ENCODE peak calls at places on chromosomes 1 and 21, in five cellular contexts. E, S, Z, O and D are unnamed samples.

GRCh38 chr1:8396083-8396911 is 78.4 kb downstream of the SLC45A1 start:
- DNase-seq in E (no peak), S (no peak), Z (no peak), O (no peak), D (no peak)

GRCh38 chr1:226640288-226640687 is 91.7 kb downstream of the STUM start:
- DNase-seq in E (no peak), S (no peak), Z (no peak), O (no peak), D (no peak)

GRCh38 chr1:63366915-63367217 is 561 bp upstream of the ALG6 start:
- DNase-seq in E (no peak), S (no peak), Z (no peak), O (no peak), D (no peak)

GRCh38 chr1:185317886-185318310 is 855 bp upstream of the IVNS1ABP start:
- DNase-seq in E (no peak), S (peak), Z (peak), O (peak), D (peak)

GRCh38 chr1:223720987-223721591 is 8.8 kb downstream of the CAPN2 start:
- DNase-seq in E (no peak), S (no peak), Z (no peak), O (no peak), D (no peak)

GRCh38 chr1:153525088-153525713 is 10.6 kb downstream of the S100A6 start:
- DNase-seq in E (no peak), S (no peak), Z (no peak), O (no peak), D (no peak)

GRCh38 chr1:2640626-2641025 is 7.8 kb upstream of the MMEL1 start:
- DNase-seq in E (no peak), S (no peak), Z (no peak), O (no peak), D (no peak)

GRCh38 chr1:2195785-2196184 is 1.2 kb upstream of the FAAP20 start:
- DNase-seq in E (no peak), S (no peak), Z (no peak), O (no peak), D (no peak)

GRCh38 chr1:198350456-198350855 is 190.0 kb downstream of the ATP6V1G3 start:
- DNase-seq in E (no peak), S (no peak), Z (no peak), O (no peak), D (no peak)

GRCh38 chr1:246450485-246451251 is 56.4 kb downstream of the SMYD3 start:
- DNase-seq in E (no peak), S (no peak), Z (no peak), O (peak), D (no peak)

GRCh38 chr1:188089015-188089414 is 1260.3 kb downstream of the PLA2G4A start:
- DNase-seq in E (no peak), S (no peak), Z (no peak), O (no peak), D (no peak)

GRCh38 chr1:65002508-65003315 is 36.4 kb upstream of the JAK1 start:
- DNase-seq in E (peak), S (peak), Z (no peak), O (no peak), D (peak)

GRCh38 chr1:68814067-68814466 is 317.2 kb upstream of the DEPDC1 start:
- DNase-seq in E (no peak), S (no peak), Z (no peak), O (no peak), D (no peak)

GRCh38 chr21:45033791-45034555 is 40.4 kb upstream of the ADARB1 start:
- DNase-seq in E (no peak), S (no peak), Z (no peak), O (no peak), D (no peak)

GRCh38 chr1:207004931-207005830 is 27.4 kb downstream of the C1orf116 start:
- DNase-seq in E (peak), S (no peak), Z (peak), O (peak), D (no peak)

GRCh38 chr1:230899845-230900251 is 31.5 kb upstream of the C1orf198 start:
- DNase-seq in E (no peak), S (no peak), Z (no peak), O (no peak), D (no peak)

GRCh38 chr1:30727796-30728195 is 4.4 kb upstream of the MATN1 start:
- DNase-seq in E (no peak), S (no peak), Z (no peak), O (peak), D (no peak)

GRCh38 chr1:227445746-227446145 is 117.6 kb upstream of the ZNF678 start:
- DNase-seq in E (no peak), S (no peak), Z (no peak), O (no peak), D (no peak)

GRCh38 chr1:152972196-152972886 is 1.9 kb downstream of the SPRR4 start:
- DNase-seq in E (peak), S (no peak), Z (no peak), O (no peak), D (no peak)

GRCh38 chr21:45574081-45574501 is 31.9 kb upstream of the SLC19A1 start:
- DNase-seq in E (no peak), S (no peak), Z (no peak), O (no peak), D (no peak)

GRCh38 chr1:15968172-15968571 is 7.7 kb downstream of the ZBTB17 start:
- DNase-seq in E (no peak), S (no peak), Z (no peak), O (no peak), D (no peak)

GRCh38 chr1:18955442-18956188 is 861 bp downstream of the IFFO2 start:
- DNase-seq in E (peak), S (peak), Z (no peak), O (peak), D (no peak)

GRCh38 chr1:84406209-84406917 is 8.1 kb downstream of the DNASE2B start:
- DNase-seq in E (no peak), S (no peak), Z (no peak), O (peak), D (no peak)

GRCh38 chr21:45543710-45544448 is 1.6 kb upstream of the SLC19A1 start:
- DNase-seq in E (peak), S (no peak), Z (no peak), O (no peak), D (peak)

GRCh38 chr1:31739281-31739853 is 24.8 kb downstream of the ADGRB2 start:
- DNase-seq in E (peak), S (no peak), Z (no peak), O (no peak), D (no peak)

GRCh38 chr21:31456201-31456600 is 112.1 kb upstream of the TIAM1 start:
- DNase-seq in E (no peak), S (no peak), Z (no peak), O (no peak), D (no peak)

GRCh38 chr1:83882906-83883305 is 116.0 kb downstream of the TTLL7 start:
- DNase-seq in E (no peak), S (no peak), Z (no peak), O (peak), D (no peak)

GRCh38 chr21:15084668-15085067 is 19.9 kb upstream of the NRIP1 start:
- DNase-seq in E (no peak), S (no peak), Z (no peak), O (no peak), D (no peak)

GRCh38 chr1:162373541-162374375 is 2.9 kb downstream of the SPATA46 start:
- DNase-seq in E (no peak), S (no peak), Z (no peak), O (peak), D (no peak)

GRCh38 chr1:206685256-206685748 is 597 bp downstream of the MAPKAPK2 start:
- DNase-seq in E (no peak), S (peak), Z (no peak), O (peak), D (peak)

GRCh38 chr1:113072141-113072756 is 749 bp upstream of the LRIG2 start:
- DNase-seq in E (no peak), S (no peak), Z (no peak), O (peak), D (no peak)

GRCh38 chr1:167223144-167224103 is 2.7 kb downstream of the POU2F1 start:
- DNase-seq in E (no peak), S (no peak), Z (no peak), O (peak), D (no peak)

GRCh38 chr21:28540514-28540913 is 452.2 kb downstream of the LTN1 start:
- DNase-seq in E (no peak), S (no peak), Z (no peak), O (no peak), D (no peak)

GRCh38 chr1:1148569-1148968 is 25.1 kb upstream of the TTLL10 start:
- DNase-seq in E (no peak), S (no peak), Z (no peak), O (no peak), D (no peak)

GRCh38 chr1:1149416-1149815 is 24.3 kb upstream of the TTLL10 start:
- DNase-seq in E (no peak), S (no peak), Z (no peak), O (no peak), D (no peak)

GRCh38 chr1:1146596-1146995 is 27.1 kb upstream of the TTLL10 start:
- DNase-seq in E (no peak), S (no peak), Z (no peak), O (no peak), D (no peak)

GRCh38 chr1:1146026-1146425 is 27.7 kb upstream of the TTLL10 start:
- DNase-seq in E (no peak), S (no peak), Z (no peak), O (no peak), D (no peak)

DNA sequence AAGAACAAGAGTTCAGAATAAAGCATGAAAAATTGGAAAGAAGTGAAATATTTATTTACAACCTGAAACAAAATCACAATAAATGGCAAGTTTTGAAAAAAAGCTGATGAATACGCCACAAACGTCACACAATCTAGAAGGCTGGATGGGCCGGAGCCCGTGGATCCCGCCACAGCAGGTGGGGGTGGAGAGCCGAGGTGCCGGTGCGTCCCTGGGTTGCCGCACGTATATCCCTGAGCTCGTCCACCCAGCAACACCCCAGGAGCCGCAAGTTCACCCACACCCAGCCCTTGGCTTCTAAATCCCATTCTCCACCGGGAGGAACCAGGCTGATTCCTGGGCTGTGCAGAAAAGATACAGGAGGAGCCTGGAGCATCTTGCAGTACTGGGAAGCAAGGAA is 25.6 kb upstream of the TTLL10 start:
- DNase-seq in E (no peak), S (no peak), Z (no peak), O (no peak), D (no peak)
- TF ChIP-seq TAF1 in E (no peak), S (no peak), Z (no peak), O (no peak), D (no peak)

DNA sequence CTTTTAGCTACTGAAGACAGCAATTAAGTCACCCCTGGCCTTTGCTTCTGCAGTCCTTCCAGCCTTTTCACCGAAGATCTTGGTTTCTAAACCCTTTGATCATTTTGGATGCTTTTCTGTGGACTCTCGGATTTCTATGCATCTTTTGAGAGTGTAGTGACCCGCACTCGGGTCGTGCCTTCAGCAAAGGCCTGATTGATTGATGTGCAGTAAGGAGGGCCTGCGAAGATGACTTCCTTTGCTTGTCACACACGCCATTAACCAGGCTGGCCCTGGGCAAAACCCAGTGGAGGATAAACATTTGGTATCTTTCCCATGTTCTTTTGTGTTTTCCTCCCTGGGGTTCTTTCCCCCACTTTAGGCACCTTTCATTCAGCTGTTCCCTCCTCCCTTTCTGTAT is 157.5 kb upstream of the CD34 start:
- DNase-seq in E (no peak), S (no peak), Z (no peak), O (no peak), D (no peak)
- TF ChIP-seq TAF1 in E (no peak), S (no peak), Z (no peak), O (no peak), D (no peak)

GRCh38 chr21:17900281-17900989 is 81.3 kb upstream of the C21orf91 start:
- DNase-seq in E (peak), S (no peak), Z (no peak), O (peak), D (no peak)

GRCh38 chr21:17901458-17902092 is 82.4 kb upstream of the C21orf91 start:
- DNase-seq in E (no peak), S (no peak), Z (peak), O (no peak), D (no peak)

GRCh38 chr21:17900990-17901385 is 81.8 kb upstream of the C21orf91 start:
- DNase-seq in E (no peak), S (no peak), Z (no peak), O (no peak), D (no peak)

GRCh38 chr21:17903929-17904639 is 84.9 kb upstream of the C21orf91 start:
- DNase-seq in E (no peak), S (no peak), Z (no peak), O (no peak), D (no peak)

GRCh38 chr21:17903029-17903806 is 84.1 kb upstream of the C21orf91 start:
- DNase-seq in E (no peak), S (no peak), Z (no peak), O (peak), D (no peak)
- TF ChIP-seq TAF1 in E (no peak), S (no peak), Z (no peak), O (no peak), D (no peak)

DNA sequence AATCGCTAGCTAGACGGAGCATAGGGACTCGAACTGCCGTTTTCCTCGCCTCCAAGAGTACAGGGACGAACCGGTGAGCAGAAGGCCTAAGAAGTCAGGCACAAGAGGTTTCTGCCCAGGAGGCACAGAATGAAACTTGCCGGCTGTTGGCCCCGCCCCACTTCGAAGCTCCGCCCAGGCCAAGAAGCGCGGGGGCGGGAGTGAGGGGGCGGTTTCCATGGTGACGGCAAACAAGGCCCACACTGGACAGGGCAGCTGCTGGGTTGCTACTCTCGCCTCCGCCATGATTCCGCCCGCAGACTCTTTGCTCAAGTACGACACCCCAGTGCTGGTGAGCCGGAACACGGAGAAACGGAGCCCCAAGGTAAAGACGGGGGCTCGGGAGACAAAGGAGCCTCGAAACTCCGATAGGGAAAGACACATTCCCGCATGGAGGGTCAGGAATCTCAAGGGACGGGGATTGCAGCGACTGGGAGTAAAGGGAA is at the start of gene DNALI1:
- DNase-seq in E (peak), S (peak), Z (no peak), O (peak), D (peak)
- TF ChIP-seq TAF1 in E (peak), S (no peak), Z (no peak), O (peak), D (no peak)

GRCh38 chr1:214685906-214686305 is 82.9 kb downstream of the CENPF start:
- DNase-seq in E (no peak), S (no peak), Z (no peak), O (no peak), D (no peak)
- TF ChIP-seq TAF1 in E (no peak), S (no peak), Z (no peak), O (no peak), D (no peak)

GRCh38 chr1:143736562-143736961 is 235.2 kb downstream of the FAM72C start:
- DNase-seq in E (no peak), S (no peak), Z (no peak), O (no peak), D (no peak)

GRCh38 chr1:143735764-143736461 is 235.9 kb downstream of the FAM72C start:
- DNase-seq in E (peak), S (no peak), Z (no peak), O (no peak), D (no peak)
- TF ChIP-seq TAF1 in E (no peak), S (no peak), Z (no peak), O (no peak), D (no peak)

GRCh38 chr1:175367896-175368295 is 175.3 kb upstream of the KIAA0040 start:
- DNase-seq in E (no peak), S (no peak), Z (no peak), O (no peak), D (no peak)

GRCh38 chr1:175369696-175370095 is 177.1 kb upstream of the KIAA0040 start:
- DNase-seq in E (no peak), S (no peak), Z (no peak), O (no peak), D (no peak)

GRCh38 chr1:175364424-175365076 is 172.0 kb upstream of the KIAA0040 start:
- DNase-seq in E (no peak), S (peak), Z (peak), O (no peak), D (no peak)

GRCh38 chr1:175363046-175363445 is 170.5 kb upstream of the KIAA0040 start:
- DNase-seq in E (no peak), S (no peak), Z (no peak), O (no peak), D (no peak)

GRCh38 chr1:175367039-175367758 is 174.6 kb upstream of the KIAA0040 start:
- DNase-seq in E (no peak), S (no peak), Z (no peak), O (no peak), D (no peak)
- TF ChIP-seq TAF1 in E (no peak), S (no peak), Z (no peak), O (no peak), D (no peak)